ENCODE peak calls at places on chromosomes 1 and 21, in four cellular contexts. P, V, M and X are unnamed samples.
A peak's percentile ranks its signal among the peaks of the same experiment; 100 is the strongest.

GRCh38 chr21:46226146-46226545 is 2.4 kb downstream of the LSS start:
- DNase-seq in P (no peak), V (no peak), M (no peak), X (no peak)

GRCh38 chr1:235940282-235940681 is 73.6 kb upstream of the LYST start:
- DNase-seq in P (no peak), V (no peak), M (no peak), X (no peak)

GRCh38 chr1:32332290-32333079 is 3.5 kb downstream of the MARCKSL1 start:
- DNase-seq in P (peak; percentile 56), V (no peak), M (no peak), X (no peak)

GRCh38 chr1:205257735-205258134 is 30.0 kb downstream of the TMCC2 start:
- DNase-seq in P (no peak), V (no peak), M (no peak), X (no peak)

GRCh38 chr1:54094001-54094729 is 40.8 kb downstream of the TCEANC2 start:
- DNase-seq in P (no peak), V (no peak), M (no peak), X (no peak)

GRCh38 chr1:201636581-201636980 is 97.7 kb downstream of the NAV1 start:
- DNase-seq in P (no peak), V (no peak), M (no peak), X (no peak)

GRCh38 chr1:65362545-65362944 is 53.2 kb downstream of the DNAJC6 start:
- DNase-seq in P (no peak), V (no peak), M (peak; percentile 45), X (no peak)

GRCh38 chr1:38777464-38777957 is 82.1 kb downstream of the RRAGC start:
- DNase-seq in P (no peak), V (no peak), M (no peak), X (no peak)

GRCh38 chr1:161799792-161800191 is 33.7 kb downstream of the ATF6 start:
- DNase-seq in P (no peak), V (no peak), M (no peak), X (no peak)

GRCh38 chr1:206012086-206012859 is 9.1 kb upstream of the RAB7B start:
- DNase-seq in P (peak; percentile 57), V (no peak), M (no peak), X (no peak)

GRCh38 chr1:74650561-74650960 is 23.0 kb downstream of the ERICH3 start:
- DNase-seq in P (no peak), V (no peak), M (no peak), X (no peak)

GRCh38 chr1:116923421-116923820 is 13.7 kb downstream of the PTGFRN start:
- DNase-seq in P (no peak), V (no peak), M (no peak), X (no peak)

GRCh38 chr1:94017155-94017829 is 103.7 kb downstream of the ABCA4 start:
- DNase-seq in P (no peak), V (no peak), M (no peak), X (no peak)

GRCh38 chr1:168821434-168821833 is 92.4 kb upstream of the DPT start:
- DNase-seq in P (no peak), V (no peak), M (no peak), X (no peak)

GRCh38 chr1:209651148-209651547 is 1.1 kb downstream of the LAMB3 start:
- DNase-seq in P (no peak), V (no peak), M (no peak), X (no peak)

GRCh38 chr1:11788549-11789053 is 17.2 kb downstream of the MTHFR start:
- DNase-seq in P (no peak), V (no peak), M (no peak), X (no peak)

GRCh38 chr1:167463055-167463454 is 55.3 kb downstream of the CD247 start:
- DNase-seq in P (no peak), V (no peak), M (no peak), X (no peak)

GRCh38 chr1:218600968-218601367 is 255.8 kb downstream of the TGFB2 start:
- DNase-seq in P (no peak), V (no peak), M (no peak), X (no peak)

GRCh38 chr1:18746981-18747380 is 112.5 kb downstream of the TAS1R2 start:
- DNase-seq in P (no peak), V (no peak), M (no peak), X (no peak)

GRCh38 chr1:216456682-216457081 is 33.4 kb upstream of the USH2A start:
- DNase-seq in P (no peak), V (peak; percentile 66), M (no peak), X (no peak)

GRCh38 chr1:151210830-151211229 is 12.5 kb downstream of the PIP5K1A start:
- DNase-seq in P (no peak), V (peak; percentile 53), M (no peak), X (no peak)

GRCh38 chr21:41622831-41623548 is 115.0 kb upstream of the TMPRSS2 start:
- DNase-seq in P (no peak), V (no peak), M (no peak), X (no peak)

GRCh38 chr1:24683713-24684162 is 40.6 kb downstream of the SRRM1 start:
- DNase-seq in P (no peak), V (peak; percentile 80), M (no peak), X (no peak)

GRCh38 chr1:160359559-160360226 is 7.2 kb upstream of the NHLH1 start:
- DNase-seq in P (no peak), V (no peak), M (no peak), X (no peak)

GRCh38 chr1:52002038-52002917 is 11.8 kb upstream of the RAB3B start:
- DNase-seq in P (peak; percentile 13), V (peak; percentile 84), M (peak; percentile 69), X (peak; percentile 75)